ENCODE peak calls at places on chromosomes 13 and 19, in six cellular contexts. One of them, this sample, is unnamed.

GRCh38 chr19:31641591-31641990 is 292.4 kb upstream of the TSHZ3 start:
- DNase-seq in lower lobe of right lung: no peak
- DNase-seq in H1: no peak
- DNase-seq in esophagus squamous epithelium: no peak
- DNase-seq in HFF-Myc: no peak
- DNase-seq in progenitor cell of endocrine pancreas: no peak
- DNase-seq in this sample: no peak

GRCh38 chr13:77213644-77214043 is 113.2 kb downstream of the MYCBP2 start:
- DNase-seq in progenitor cell of endocrine pancreas: no peak
- DNase-seq in H1: no peak
- DNase-seq in HFF-Myc: no peak
- DNase-seq in esophagus squamous epithelium: no peak
- DNase-seq in lower lobe of right lung: no peak
- DNase-seq in this sample: no peak

GRCh38 chr19:54096642-54097106 is 3.9 kb downstream of the OSCAR start:
- DNase-seq in progenitor cell of endocrine pancreas: no peak
- DNase-seq in lower lobe of right lung: no peak
- DNase-seq in esophagus squamous epithelium: no peak
- DNase-seq in HFF-Myc: no peak
- DNase-seq in H1: no peak
- DNase-seq in this sample: no peak

GRCh38 chr13:58921129-58921528 is 1242.6 kb downstream of the DIAPH3 start:
- DNase-seq in esophagus squamous epithelium: no peak
- DNase-seq in progenitor cell of endocrine pancreas: no peak
- DNase-seq in HFF-Myc: no peak
- DNase-seq in lower lobe of right lung: no peak
- DNase-seq in H1: no peak
- DNase-seq in this sample: no peak

GRCh38 chr19:11324079-11324661 is 15.3 kb downstream of the RAB3D start:
- DNase-seq in progenitor cell of endocrine pancreas: no peak
- DNase-seq in lower lobe of right lung: peak
- DNase-seq in HFF-Myc: peak
- DNase-seq in esophagus squamous epithelium: peak
- DNase-seq in H1: no peak
- DNase-seq in this sample: peak

GRCh38 chr19:2027361-2027760 is 11.8 kb upstream of the BTBD2 start:
- DNase-seq in H1: no peak
- DNase-seq in lower lobe of right lung: no peak
- DNase-seq in progenitor cell of endocrine pancreas: no peak
- DNase-seq in HFF-Myc: no peak
- DNase-seq in esophagus squamous epithelium: no peak
- DNase-seq in this sample: no peak

GRCh38 chr19:40281381-40282208 is 3.5 kb downstream of the AKT2 start:
- DNase-seq in progenitor cell of endocrine pancreas: no peak
- DNase-seq in H1: no peak
- DNase-seq in HFF-Myc: no peak
- DNase-seq in esophagus squamous epithelium: no peak
- DNase-seq in lower lobe of right lung: peak
- DNase-seq in this sample: no peak

GRCh38 chr13:47521895-47522487 is 479.1 kb downstream of the SUCLA2 start:
- DNase-seq in progenitor cell of endocrine pancreas: no peak
- DNase-seq in lower lobe of right lung: no peak
- DNase-seq in HFF-Myc: no peak
- DNase-seq in H1: no peak
- DNase-seq in esophagus squamous epithelium: no peak
- DNase-seq in this sample: no peak

GRCh38 chr19:38650911-38651584 is 3.6 kb downstream of the ACTN4 start:
- DNase-seq in progenitor cell of endocrine pancreas: no peak
- DNase-seq in H1: no peak
- DNase-seq in HFF-Myc: no peak
- DNase-seq in lower lobe of right lung: no peak
- DNase-seq in esophagus squamous epithelium: no peak
- DNase-seq in this sample: no peak

GRCh38 chr19:17073869-17074627 is 1.2 kb downstream of the HAUS8 start:
- DNase-seq in esophagus squamous epithelium: no peak
- DNase-seq in lower lobe of right lung: no peak
- DNase-seq in HFF-Myc: no peak
- DNase-seq in H1: no peak
- DNase-seq in progenitor cell of endocrine pancreas: no peak
- DNase-seq in this sample: no peak

GRCh38 chr19:6263306-6264076 is 16.3 kb downstream of the MLLT1 start:
- DNase-seq in progenitor cell of endocrine pancreas: no peak
- DNase-seq in esophagus squamous epithelium: no peak
- DNase-seq in lower lobe of right lung: no peak
- DNase-seq in H1: no peak
- DNase-seq in HFF-Myc: no peak
- DNase-seq in this sample: no peak

GRCh38 chr13:44219808-44220544 is 153.6 kb upstream of the SERP2 start:
- DNase-seq in H1: no peak
- DNase-seq in esophagus squamous epithelium: no peak
- DNase-seq in lower lobe of right lung: no peak
- DNase-seq in progenitor cell of endocrine pancreas: no peak
- DNase-seq in HFF-Myc: no peak
- DNase-seq in this sample: no peak

GRCh38 chr19:4391701-4392543 is 8.4 kb downstream of the SH3GL1 start:
- DNase-seq in esophagus squamous epithelium: no peak
- DNase-seq in lower lobe of right lung: no peak
- DNase-seq in progenitor cell of endocrine pancreas: no peak
- DNase-seq in H1: no peak
- DNase-seq in HFF-Myc: no peak
- DNase-seq in this sample: no peak

GRCh38 chr19:42919757-42920079 is 2.0 kb upstream of the PSG6 start:
- DNase-seq in HFF-Myc: no peak
- DNase-seq in lower lobe of right lung: no peak
- DNase-seq in progenitor cell of endocrine pancreas: no peak
- DNase-seq in esophagus squamous epithelium: no peak
- DNase-seq in H1: no peak
- DNase-seq in this sample: no peak

GRCh38 chr19:14502334-14503092 is 6.6 kb upstream of the GIPC1 start:
- DNase-seq in HFF-Myc: no peak
- DNase-seq in esophagus squamous epithelium: no peak
- DNase-seq in progenitor cell of endocrine pancreas: no peak
- DNase-seq in lower lobe of right lung: no peak
- DNase-seq in H1: no peak
- DNase-seq in this sample: no peak

GRCh38 chr13:43558312-43558711 is 228.5 kb downstream of the ENOX1 start:
- DNase-seq in H1: no peak
- DNase-seq in progenitor cell of endocrine pancreas: no peak
- DNase-seq in lower lobe of right lung: no peak
- DNase-seq in HFF-Myc: no peak
- DNase-seq in esophagus squamous epithelium: no peak
- DNase-seq in this sample: no peak

GRCh38 chr13:23025848-23026608 is 154.8 kb upstream of the SGCG start:
- DNase-seq in H1: no peak
- DNase-seq in lower lobe of right lung: no peak
- DNase-seq in esophagus squamous epithelium: no peak
- DNase-seq in progenitor cell of endocrine pancreas: no peak
- DNase-seq in HFF-Myc: no peak
- DNase-seq in this sample: no peak

GRCh38 chr19:16252459-16253205 is 54.9 kb downstream of the AP1M1 start:
- DNase-seq in lower lobe of right lung: peak
- DNase-seq in H1: no peak
- DNase-seq in progenitor cell of endocrine pancreas: no peak
- DNase-seq in esophagus squamous epithelium: no peak
- DNase-seq in HFF-Myc: no peak
- DNase-seq in this sample: no peak

GRCh38 chr13:97658556-97658955 is 224.6 kb downstream of the RAP2A start:
- DNase-seq in H1: no peak
- DNase-seq in HFF-Myc: no peak
- DNase-seq in lower lobe of right lung: no peak
- DNase-seq in progenitor cell of endocrine pancreas: no peak
- DNase-seq in esophagus squamous epithelium: no peak
- DNase-seq in this sample: no peak

GRCh38 chr13:76708138-76708537 is 178.1 kb downstream of the KCTD12 start:
- DNase-seq in progenitor cell of endocrine pancreas: no peak
- DNase-seq in lower lobe of right lung: no peak
- DNase-seq in esophagus squamous epithelium: no peak
- DNase-seq in H1: no peak
- DNase-seq in HFF-Myc: no peak
- DNase-seq in this sample: no peak

GRCh38 chr13:99308481-99309087 is 1.4 kb upstream of the GPR183 start:
- DNase-seq in progenitor cell of endocrine pancreas: no peak
- DNase-seq in HFF-Myc: no peak
- DNase-seq in esophagus squamous epithelium: no peak
- DNase-seq in H1: no peak
- DNase-seq in lower lobe of right lung: no peak
- DNase-seq in this sample: no peak

GRCh38 chr13:94435604-94436226 is 43.8 kb downstream of the DCT start:
- DNase-seq in H1: no peak
- DNase-seq in esophagus squamous epithelium: no peak
- DNase-seq in HFF-Myc: peak
- DNase-seq in progenitor cell of endocrine pancreas: no peak
- DNase-seq in lower lobe of right lung: no peak
- DNase-seq in this sample: no peak

GRCh38 chr13:93244141-93244917 is 17.7 kb downstream of the GPC6 start:
- DNase-seq in HFF-Myc: no peak
- DNase-seq in esophagus squamous epithelium: no peak
- DNase-seq in progenitor cell of endocrine pancreas: no peak
- DNase-seq in lower lobe of right lung: no peak
- DNase-seq in H1: no peak
- DNase-seq in this sample: no peak

GRCh38 chr13:66154981-66155380 is 1075.2 kb downstream of the PCDH9 start:
- DNase-seq in H1: no peak
- DNase-seq in progenitor cell of endocrine pancreas: no peak
- DNase-seq in esophagus squamous epithelium: no peak
- DNase-seq in HFF-Myc: no peak
- DNase-seq in lower lobe of right lung: no peak
- DNase-seq in this sample: no peak

GRCh38 chr13:66154354-66154753 is 1075.8 kb downstream of the PCDH9 start:
- DNase-seq in esophagus squamous epithelium: no peak
- DNase-seq in progenitor cell of endocrine pancreas: no peak
- DNase-seq in HFF-Myc: no peak
- DNase-seq in lower lobe of right lung: no peak
- DNase-seq in H1: no peak
- DNase-seq in this sample: no peak

GRCh38 chr13:66152596-66152995 is 1077.5 kb downstream of the PCDH9 start:
- DNase-seq in esophagus squamous epithelium: no peak
- DNase-seq in lower lobe of right lung: no peak
- DNase-seq in H1: no peak
- DNase-seq in progenitor cell of endocrine pancreas: no peak
- DNase-seq in HFF-Myc: no peak
- DNase-seq in this sample: no peak
- TF ChIP-seq CTCF in esophagus squamous epithelium: no peak
- TF ChIP-seq CTCF in lower lobe of right lung: no peak
- TF ChIP-seq CTCF in H1: no peak
- TF ChIP-seq CTCF in progenitor cell of endocrine pancreas: no peak
- TF ChIP-seq CTCF in HFF-Myc: no peak
- TF ChIP-seq CTCF in this sample: no peak

DNA sequence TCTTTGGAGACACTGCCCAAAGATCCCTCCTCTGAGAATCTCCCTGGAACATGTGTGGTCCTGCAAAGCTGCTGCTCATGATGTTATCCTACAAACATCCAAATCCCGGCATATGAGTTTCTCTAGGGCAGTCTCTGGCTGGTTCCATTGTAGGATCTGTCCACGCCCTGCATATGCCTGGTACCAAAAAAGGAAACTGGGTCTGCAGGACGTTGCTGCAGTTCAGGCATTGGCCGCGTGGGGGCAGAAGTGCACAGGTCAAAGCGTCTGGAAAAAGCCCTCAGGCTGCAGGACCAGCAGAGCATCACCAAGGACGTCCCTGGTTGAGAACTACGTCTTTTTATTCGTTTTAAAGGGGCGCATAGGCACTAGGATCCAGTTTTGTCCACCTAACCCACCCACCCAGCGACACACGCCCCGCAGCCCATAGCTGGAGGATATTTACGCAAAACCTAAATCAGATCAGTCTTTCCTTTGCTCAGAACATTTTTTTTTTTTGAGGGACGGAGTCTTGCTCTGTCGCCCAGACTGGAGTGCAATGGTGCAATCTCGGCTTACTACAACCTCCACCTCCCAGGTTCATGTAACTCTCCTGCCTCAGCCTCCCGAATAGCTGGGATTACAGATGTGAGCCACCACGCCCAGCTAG is 12.9 kb upstream of the ZNF564 start:
- DNase-seq in progenitor cell of endocrine pancreas: peak
- DNase-seq in lower lobe of right lung: peak
- DNase-seq in esophagus squamous epithelium: peak
- DNase-seq in H1: peak
- DNase-seq in HFF-Myc: peak
- DNase-seq in this sample: peak
- TF ChIP-seq CTCF in progenitor cell of endocrine pancreas: peak
- TF ChIP-seq CTCF in lower lobe of right lung: peak
- TF ChIP-seq CTCF in esophagus squamous epithelium: peak
- TF ChIP-seq CTCF in H1: peak
- TF ChIP-seq CTCF in HFF-Myc: peak
- TF ChIP-seq CTCF in this sample: peak

GRCh38 chr13:24540236-24541126 is 27.9 kb upstream of the PARP4 start:
- DNase-seq in HFF-Myc: no peak
- DNase-seq in progenitor cell of endocrine pancreas: no peak
- DNase-seq in esophagus squamous epithelium: no peak
- DNase-seq in H1: peak
- DNase-seq in lower lobe of right lung: peak
- DNase-seq in this sample: no peak
- TF ChIP-seq CTCF in HFF-Myc: peak
- TF ChIP-seq CTCF in progenitor cell of endocrine pancreas: peak
- TF ChIP-seq CTCF in esophagus squamous epithelium: no peak
- TF ChIP-seq CTCF in H1: peak
- TF ChIP-seq CTCF in lower lobe of right lung: peak
- TF ChIP-seq CTCF in this sample: no peak

DNA sequence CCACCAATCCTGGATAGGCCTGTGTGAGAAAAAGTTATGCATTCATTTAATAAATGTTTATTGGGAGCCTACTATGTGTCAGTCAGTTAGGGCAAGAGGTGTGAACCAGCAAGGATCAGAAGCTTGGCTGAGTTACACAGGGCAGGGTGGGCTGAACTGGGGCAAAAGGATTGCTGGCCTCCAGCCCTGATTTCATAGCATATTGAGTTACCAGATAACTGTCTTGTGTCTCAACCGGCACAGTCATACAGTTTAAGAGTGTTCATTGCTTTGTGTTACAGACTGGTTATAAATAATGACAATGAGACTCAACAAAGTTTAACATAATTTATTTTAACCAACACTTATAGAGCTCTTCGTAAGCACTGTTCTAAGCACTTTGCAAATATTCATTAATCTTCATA is 253.8 kb downstream of the DLEU7 start:
- DNase-seq in lower lobe of right lung: no peak
- DNase-seq in esophagus squamous epithelium: no peak
- DNase-seq in HFF-Myc: peak
- DNase-seq in H1: no peak
- DNase-seq in progenitor cell of endocrine pancreas: no peak
- DNase-seq in this sample: no peak
- TF ChIP-seq CTCF in lower lobe of right lung: no peak
- TF ChIP-seq CTCF in esophagus squamous epithelium: no peak
- TF ChIP-seq CTCF in HFF-Myc: no peak
- TF ChIP-seq CTCF in H1: no peak
- TF ChIP-seq CTCF in progenitor cell of endocrine pancreas: no peak
- TF ChIP-seq CTCF in this sample: no peak